ENCODE peak calls at places on chromosomes 3 and 15, in five cellular contexts. One of them, this sample, is unnamed.

GRCh38 chr3:101193957-101194356 is 126.4 kb downstream of the IMPG2 start:
- DNase-seq in activated gamma-delta T cell treated with anti-CD3 and anti-CD28 coated beads, Interleukin-2, amount 50 U/mL, for 16 hours: no peak
- DNase-seq in stimulated activated CD8-positive, alpha-beta memory T cell treated with anti-CD3 and anti-CD28 coated beads, Interleukin-4, amount 100 ng/mL, for 1 hour: no peak
- DNase-seq in Peyer's patch: no peak
- DNase-seq in activated naive CD8-positive, alpha-beta T cell treated with anti-CD3 and anti-CD28 coated beads for 36 hours: no peak
- DNase-seq in this sample: no peak

GRCh38 chr3:28590851-28591250 is 242.2 kb upstream of the AZI2 start:
- DNase-seq in stimulated activated CD8-positive, alpha-beta memory T cell treated with anti-CD3 and anti-CD28 coated beads, Interleukin-4, amount 100 ng/mL, for 1 hour: no peak
- DNase-seq in Peyer's patch: no peak
- DNase-seq in activated naive CD8-positive, alpha-beta T cell treated with anti-CD3 and anti-CD28 coated beads for 36 hours: no peak
- DNase-seq in activated gamma-delta T cell treated with anti-CD3 and anti-CD28 coated beads, Interleukin-2, amount 50 U/mL, for 16 hours: no peak
- DNase-seq in this sample: no peak

GRCh38 chr15:75732809-75733451 is 20.3 kb upstream of the CSPG4 start:
- DNase-seq in activated naive CD8-positive, alpha-beta T cell treated with anti-CD3 and anti-CD28 coated beads for 36 hours: peak
- DNase-seq in activated gamma-delta T cell treated with anti-CD3 and anti-CD28 coated beads, Interleukin-2, amount 50 U/mL, for 16 hours: no peak
- DNase-seq in stimulated activated CD8-positive, alpha-beta memory T cell treated with anti-CD3 and anti-CD28 coated beads, Interleukin-4, amount 100 ng/mL, for 1 hour: no peak
- DNase-seq in Peyer's patch: peak
- DNase-seq in this sample: peak

GRCh38 chr3:168116279-168116678 is 20.6 kb upstream of the GOLIM4 start:
- DNase-seq in activated gamma-delta T cell treated with anti-CD3 and anti-CD28 coated beads, Interleukin-2, amount 50 U/mL, for 16 hours: no peak
- DNase-seq in Peyer's patch: no peak
- DNase-seq in activated naive CD8-positive, alpha-beta T cell treated with anti-CD3 and anti-CD28 coated beads for 36 hours: no peak
- DNase-seq in stimulated activated CD8-positive, alpha-beta memory T cell treated with anti-CD3 and anti-CD28 coated beads, Interleukin-4, amount 100 ng/mL, for 1 hour: no peak
- DNase-seq in this sample: no peak

GRCh38 chr3:19573644-19574043 is 360.4 kb downstream of the EFHB start:
- DNase-seq in Peyer's patch: no peak
- DNase-seq in stimulated activated CD8-positive, alpha-beta memory T cell treated with anti-CD3 and anti-CD28 coated beads, Interleukin-4, amount 100 ng/mL, for 1 hour: no peak
- DNase-seq in activated gamma-delta T cell treated with anti-CD3 and anti-CD28 coated beads, Interleukin-2, amount 50 U/mL, for 16 hours: no peak
- DNase-seq in activated naive CD8-positive, alpha-beta T cell treated with anti-CD3 and anti-CD28 coated beads for 36 hours: no peak
- DNase-seq in this sample: no peak

GRCh38 chr15:73078722-73079121 is 26.5 kb downstream of the NEO1 start:
- DNase-seq in activated gamma-delta T cell treated with anti-CD3 and anti-CD28 coated beads, Interleukin-2, amount 50 U/mL, for 16 hours: no peak
- DNase-seq in Peyer's patch: no peak
- DNase-seq in activated naive CD8-positive, alpha-beta T cell treated with anti-CD3 and anti-CD28 coated beads for 36 hours: no peak
- DNase-seq in stimulated activated CD8-positive, alpha-beta memory T cell treated with anti-CD3 and anti-CD28 coated beads, Interleukin-4, amount 100 ng/mL, for 1 hour: no peak
- DNase-seq in this sample: no peak

GRCh38 chr15:51844747-51845426 is 15.4 kb downstream of the TMOD3 start:
- DNase-seq in stimulated activated CD8-positive, alpha-beta memory T cell treated with anti-CD3 and anti-CD28 coated beads, Interleukin-4, amount 100 ng/mL, for 1 hour: no peak
- DNase-seq in activated gamma-delta T cell treated with anti-CD3 and anti-CD28 coated beads, Interleukin-2, amount 50 U/mL, for 16 hours: no peak
- DNase-seq in activated naive CD8-positive, alpha-beta T cell treated with anti-CD3 and anti-CD28 coated beads for 36 hours: no peak
- DNase-seq in Peyer's patch: no peak
- DNase-seq in this sample: no peak

GRCh38 chr3:169199283-169199682 is 464.2 kb downstream of the MECOM start:
- DNase-seq in Peyer's patch: no peak
- DNase-seq in activated gamma-delta T cell treated with anti-CD3 and anti-CD28 coated beads, Interleukin-2, amount 50 U/mL, for 16 hours: no peak
- DNase-seq in stimulated activated CD8-positive, alpha-beta memory T cell treated with anti-CD3 and anti-CD28 coated beads, Interleukin-4, amount 100 ng/mL, for 1 hour: no peak
- DNase-seq in activated naive CD8-positive, alpha-beta T cell treated with anti-CD3 and anti-CD28 coated beads for 36 hours: no peak
- DNase-seq in this sample: no peak

GRCh38 chr15:74584779-74585178 is 30.9 kb upstream of the CLK3 start:
- DNase-seq in Peyer's patch: no peak
- DNase-seq in activated gamma-delta T cell treated with anti-CD3 and anti-CD28 coated beads, Interleukin-2, amount 50 U/mL, for 16 hours: no peak
- DNase-seq in stimulated activated CD8-positive, alpha-beta memory T cell treated with anti-CD3 and anti-CD28 coated beads, Interleukin-4, amount 100 ng/mL, for 1 hour: no peak
- DNase-seq in activated naive CD8-positive, alpha-beta T cell treated with anti-CD3 and anti-CD28 coated beads for 36 hours: no peak
- DNase-seq in this sample: no peak

GRCh38 chr15:38028869-38029268 is 94.4 kb downstream of the TMCO5A start:
- DNase-seq in Peyer's patch: no peak
- DNase-seq in stimulated activated CD8-positive, alpha-beta memory T cell treated with anti-CD3 and anti-CD28 coated beads, Interleukin-4, amount 100 ng/mL, for 1 hour: no peak
- DNase-seq in activated naive CD8-positive, alpha-beta T cell treated with anti-CD3 and anti-CD28 coated beads for 36 hours: no peak
- DNase-seq in activated gamma-delta T cell treated with anti-CD3 and anti-CD28 coated beads, Interleukin-2, amount 50 U/mL, for 16 hours: no peak
- DNase-seq in this sample: no peak

GRCh38 chr3:125160911-125161371 is 51.6 kb downstream of the SLC12A8 start:
- DNase-seq in activated gamma-delta T cell treated with anti-CD3 and anti-CD28 coated beads, Interleukin-2, amount 50 U/mL, for 16 hours: no peak
- DNase-seq in Peyer's patch: no peak
- DNase-seq in activated naive CD8-positive, alpha-beta T cell treated with anti-CD3 and anti-CD28 coated beads for 36 hours: no peak
- DNase-seq in stimulated activated CD8-positive, alpha-beta memory T cell treated with anti-CD3 and anti-CD28 coated beads, Interleukin-4, amount 100 ng/mL, for 1 hour: no peak
- DNase-seq in this sample: no peak

This sample was measured in stimulated activated effector memory CD8-positive, alpha-beta T cell treated with anti-CD3 and anti-CD28 coated beads, Interleukin-12 subunit alpha, Interleukin-12 subunit beta, amount 100 ng/mL, for 72 hours.